ENCODE peak calls at places on chromosomes 1 and 21, in seven cellular contexts. E, A, J, H, G, L and Z are unnamed samples.

GRCh38 chr1:97904528-97904927 is 16.3 kb downstream of the DPYD start:
- DNase-seq in J (no peak), A (no peak), E (peak; percentile 25), H (no peak), L (no peak), G (no peak), Z (no peak)

GRCh38 chr1:3249846-3250501 is 181.0 kb downstream of the PRDM16 start:
- DNase-seq in L (no peak), J (no peak), G (no peak), H (no peak), A (peak; percentile 18), E (no peak), Z (no peak)

GRCh38 chr1:228478912-228479665 is 8.1 kb upstream of the RNF187 start:
- DNase-seq in E (no peak), L (no peak), G (no peak), A (no peak), H (no peak), J (no peak), Z (no peak)

GRCh38 chr1:205565799-205566198 is 61.3 kb downstream of the CDK18 start:
- DNase-seq in A (no peak), G (no peak), E (no peak), H (peak; percentile 44), L (no peak), J (no peak), Z (no peak)

GRCh38 chr21:41621523-41621922 is 113.6 kb upstream of the TMPRSS2 start:
- DNase-seq in G (no peak), L (no peak), J (no peak), H (no peak), E (no peak), A (no peak), Z (no peak)

GRCh38 chr1:181135815-181136737 is 47.6 kb downstream of the IER5 start:
- DNase-seq in A (no peak), G (no peak), E (peak; percentile 94), H (no peak), J (no peak), L (peak; percentile 69), Z (no peak)

GRCh38 chr1:30895942-30896660 is 12.5 kb downstream of the SDC3 start:
- DNase-seq in E (no peak), G (no peak), H (no peak), J (no peak), A (no peak), L (no peak), Z (no peak)

GRCh38 chr1:235673981-235674380 is 24.4 kb upstream of the GNG4 start:
- DNase-seq in L (no peak), J (no peak), A (no peak), H (no peak), G (no peak), E (no peak), Z (no peak)

GRCh38 chr1:229758101-229759036 is 132.3 kb downstream of the URB2 start:
- DNase-seq in L (no peak), J (no peak), E (peak; percentile 69), A (no peak), H (no peak), G (no peak), Z (no peak)